ENCODE peak calls at places on chromosomes 11 and 22, in four cellular contexts. T is tibial nerve, H is BJ, Z is RWPE1. C is an unnamed sample.

GRCh38 chr11:66216911-66217310 is 51.5 kb upstream of the RAB1B start:
- DNase-seq in T (no peak), H (no peak), Z (no peak), C (no peak)

GRCh38 chr11:17405232-17406005 is 17.0 kb upstream of the KCNJ11 start:
- DNase-seq in T (no peak), H (no peak), Z (no peak), C (no peak)

GRCh38 chr22:22343603-22344276 is 99.2 kb downstream of the VPREB1 start:
- DNase-seq in T (no peak), H (no peak), Z (no peak), C (no peak)

GRCh38 chr11:23403210-23404185 is 543.2 kb upstream of the CCDC179 start:
- DNase-seq in T (no peak), H (no peak), Z (no peak), C (no peak)

GRCh38 chr11:14306481-14306880 is 52.5 kb downstream of the RRAS2 start:
- DNase-seq in T (no peak), H (no peak), Z (no peak), C (no peak)

GRCh38 chr11:132499661-132500060 is 1032.6 kb downstream of the OPCML start:
- DNase-seq in T (no peak), H (no peak), Z (no peak), C (no peak)

GRCh38 chr11:45806937-45807791 is 2.2 kb downstream of the SLC35C1 start:
- DNase-seq in T (no peak), H (no peak), Z (no peak), C (no peak)

GRCh38 chr11:88301478-88302140 is 35.9 kb downstream of the CTSC start:
- DNase-seq in T (no peak), H (peak), Z (no peak), C (no peak)

GRCh38 chr11:9003573-9004309 is at the start of gene NRIP3:
- DNase-seq in T (peak), H (no peak), Z (peak), C (peak)

GRCh38 chr11:61946894-61947293 is 3.3 kb upstream of the BEST1 start:
- DNase-seq in T (no peak), H (no peak), Z (no peak), C (no peak)

GRCh38 chr22:37273126-37273845 is 9.0 kb upstream of the CYTH4 start:
- DNase-seq in T (no peak), H (peak), Z (no peak), C (no peak)

GRCh38 chr22:36185828-36186624 is 15.6 kb downstream of the APOL4 start:
- DNase-seq in T (no peak), H (no peak), Z (no peak), C (no peak)

GRCh38 chr11:3738723-3739122 is 58.6 kb downstream of the NUP98 start:
- DNase-seq in T (no peak), H (no peak), Z (no peak), C (no peak)

GRCh38 chr11:115672999-115673411 is 168.8 kb upstream of the CADM1 start:
- DNase-seq in T (no peak), H (peak), Z (no peak), C (no peak)

GRCh38 chr11:70583781-70584218 is 185.5 kb downstream of the CTTN start:
- DNase-seq in T (no peak), H (no peak), Z (no peak), C (no peak)

GRCh38 chr11:121389651-121390050 is 62.5 kb upstream of the SORL1 start:
- DNase-seq in T (no peak), H (no peak), Z (no peak), C (peak)

GRCh38 chr11:121383726-121384125 is 68.4 kb upstream of the SORL1 start:
- DNase-seq in T (no peak), H (no peak), Z (no peak), C (no peak)

GRCh38 chr11:121385693-121386092 is 66.4 kb upstream of the SORL1 start:
- DNase-seq in T (no peak), H (no peak), Z (no peak), C (no peak)
- TF ChIP-seq CTCF in T (no peak), H (no peak), Z (no peak), C (no peak)

DNA sequence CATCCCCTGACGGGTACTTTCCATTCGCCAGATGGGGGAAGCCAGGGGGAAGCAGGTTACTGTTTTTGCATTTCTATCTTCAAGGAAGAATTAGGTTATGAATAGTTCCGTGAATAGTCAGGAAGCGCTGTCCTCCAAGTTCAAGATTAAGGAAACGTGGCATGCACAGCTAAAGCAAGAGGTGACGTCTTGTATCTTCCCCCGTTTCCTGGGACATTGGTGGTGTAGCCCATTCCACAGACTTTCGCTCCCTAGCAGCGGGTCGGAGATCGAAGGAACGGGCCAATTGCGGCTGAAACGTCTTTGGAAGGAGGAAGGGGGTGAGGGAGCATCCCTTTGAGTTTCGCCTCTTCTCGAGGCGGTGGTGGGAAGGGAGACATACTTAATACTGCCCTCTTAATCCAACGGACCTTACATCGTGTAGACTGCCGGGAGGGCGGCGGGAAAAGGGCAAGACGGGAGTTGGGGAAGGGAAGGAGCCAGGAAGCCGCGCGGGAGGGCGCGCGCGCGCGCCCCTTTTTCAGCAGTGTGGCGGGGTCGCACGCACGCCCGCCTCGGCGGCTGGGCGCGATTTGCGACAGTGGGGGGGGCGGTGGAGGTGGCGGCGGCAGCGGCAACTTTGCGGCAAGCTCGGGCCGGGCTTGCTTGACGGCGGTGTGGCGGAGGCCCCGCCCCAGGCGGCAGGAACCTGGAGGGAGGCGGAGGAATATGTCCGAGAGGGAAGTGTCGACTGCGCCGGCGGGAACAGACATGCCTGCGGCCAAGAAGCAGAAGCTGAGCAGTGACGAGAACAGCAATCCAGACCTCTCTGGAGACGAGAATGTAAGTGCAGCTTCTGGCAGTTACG is at the start of gene EED:
- DNase-seq in T (peak), H (peak), Z (peak), C (peak)
- TF ChIP-seq CTCF in T (no peak), H (no peak), Z (no peak), C (no peak)

GRCh38 chr11:64644348-64645242 is 53.6 kb downstream of the SLC22A12 start:
- DNase-seq in T (no peak), H (no peak), Z (no peak), C (no peak)
- TF ChIP-seq CTCF in T (no peak), H (no peak), Z (no peak), C (no peak)

GRCh38 chr22:41946360-41947180 is at the start of gene CENPM:
- DNase-seq in T (peak), H (peak), Z (peak), C (peak)
- TF ChIP-seq CTCF in T (peak), H (peak), Z (no peak), C (peak)

GRCh38 chr11:68341557-68342458 is 29.4 kb downstream of the LRP5 start:
- DNase-seq in T (no peak), H (no peak), Z (no peak), C (no peak)
- TF ChIP-seq CTCF in T (no peak), H (no peak), Z (no peak), C (no peak)

GRCh38 chr11:125064070-125064469 is 965 bp downstream of the SLC37A2 start:
- DNase-seq in T (no peak), H (no peak), Z (no peak), C (no peak)

GRCh38 chr11:125061237-125061636 is 1.9 kb upstream of the SLC37A2 start:
- DNase-seq in T (no peak), H (no peak), Z (no peak), C (no peak)

GRCh38 chr11:125063429-125064043 is 431 bp downstream of the SLC37A2 start:
- DNase-seq in T (no peak), H (no peak), Z (no peak), C (no peak)

GRCh38 chr11:125062196-125062930 is 742 bp upstream of the SLC37A2 start:
- DNase-seq in T (no peak), H (no peak), Z (peak), C (no peak)

GRCh38 chr11:125062931-125063428 is at the start of gene SLC37A2:
- DNase-seq in T (peak), H (peak), Z (peak), C (peak)
- TF ChIP-seq CTCF in T (peak), H (peak), Z (peak), C (no peak)

DNA sequence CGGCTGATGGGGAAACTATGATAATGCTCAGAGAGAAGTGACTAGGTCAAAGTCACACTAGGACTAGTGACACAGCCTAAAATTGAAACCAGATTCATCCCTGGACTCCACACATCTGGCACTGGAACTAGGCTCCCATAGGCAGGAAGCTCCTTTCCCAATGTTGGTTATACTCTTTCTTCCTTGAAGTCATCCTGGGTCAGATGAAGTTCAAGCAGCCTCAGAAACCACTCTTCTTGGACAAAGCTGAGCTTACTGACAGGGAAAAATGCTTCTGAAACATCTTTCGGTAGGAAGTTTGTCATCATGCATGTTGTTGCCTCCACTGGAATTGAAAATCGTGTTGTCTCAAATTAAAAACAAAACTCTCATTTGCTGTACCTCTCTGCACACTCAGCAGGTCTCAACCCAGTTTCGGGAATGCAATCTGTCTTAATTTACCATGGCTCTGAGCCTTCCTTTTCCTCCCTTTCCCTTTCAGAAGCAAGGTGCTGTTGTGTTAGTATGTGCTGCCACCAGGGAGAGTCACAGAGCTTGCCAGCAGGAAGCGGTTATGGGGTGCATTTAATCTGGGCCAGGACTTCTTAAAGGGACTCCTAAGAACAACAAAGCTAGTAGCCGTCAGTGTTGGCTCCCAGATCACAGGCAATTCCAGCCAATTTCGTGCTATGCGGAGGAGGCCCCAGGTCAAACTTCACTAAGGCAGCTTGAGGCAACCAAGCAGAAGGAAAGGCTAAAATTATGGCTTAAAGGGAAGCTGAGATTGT is 384.8 kb downstream of the TENM4 start:
- DNase-seq in T (no peak), H (peak), Z (no peak), C (no peak)
- TF ChIP-seq CTCF in T (no peak), H (peak), Z (no peak), C (no peak)

GRCh38 chr11:80165763-80166162 is 724.9 kb upstream of the TENM4 start:
- DNase-seq in T (no peak), H (no peak), Z (peak), C (no peak)
- TF ChIP-seq CTCF in T (no peak), H (no peak), Z (no peak), C (no peak)

DNA sequence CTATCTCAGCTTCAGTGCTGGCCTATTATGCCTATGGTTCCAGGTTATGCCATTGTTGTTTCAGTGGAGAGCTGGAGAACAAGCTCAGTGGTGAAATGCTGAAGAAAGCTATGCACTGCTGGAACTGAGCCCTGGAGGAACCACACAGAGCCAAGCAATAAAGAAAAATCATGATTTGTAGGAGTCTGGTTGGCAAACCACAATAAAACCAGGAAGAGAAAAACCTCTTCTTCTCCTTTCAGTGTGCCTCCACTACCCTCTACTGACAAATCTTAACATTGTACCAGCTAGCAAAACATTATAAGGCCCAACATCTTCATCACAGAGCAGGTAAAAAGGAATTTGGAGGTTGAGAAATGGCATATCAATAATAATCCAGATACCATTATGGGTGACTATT is 5.3 kb downstream of the OR51F2 start:
- DNase-seq in T (no peak), H (no peak), Z (no peak), C (no peak)
- TF ChIP-seq CTCF in T (no peak), H (no peak), Z (no peak), C (no peak)

GRCh38 chr11:47550288-47551052 is 2.5 kb downstream of the CELF1 start:
- DNase-seq in T (no peak), H (no peak), Z (no peak), C (no peak)

GRCh38 chr11:47552581-47553416 is at the start of gene CELF1:
- DNase-seq in T (peak), H (no peak), Z (peak), C (peak)

GRCh38 chr11:47553417-47553746 is 450 bp upstream of the CELF1 start:
- DNase-seq in T (peak), H (no peak), Z (no peak), C (no peak)

GRCh38 chr11:47552086-47552580 is 799 bp downstream of the CELF1 start:
- DNase-seq in T (no peak), H (no peak), Z (peak), C (peak)

DNA sequence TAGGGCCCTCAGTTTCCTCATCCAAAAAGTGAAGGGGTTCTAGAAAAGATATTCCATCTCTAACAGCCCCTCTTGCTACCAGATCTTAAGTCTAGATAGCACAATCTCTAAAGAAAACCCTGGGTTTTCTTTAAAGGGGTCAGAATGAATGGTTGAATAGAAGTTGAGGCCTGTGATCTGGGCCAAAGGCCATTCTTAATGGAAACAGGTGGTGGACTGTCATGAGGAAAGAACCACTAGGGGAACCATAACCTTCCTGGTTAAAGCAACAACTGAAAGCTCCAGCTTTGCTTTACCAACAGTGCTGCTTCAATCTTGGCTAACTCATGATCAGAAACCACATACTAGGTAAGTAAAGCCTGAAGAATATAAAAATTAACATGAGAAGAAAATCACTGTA is 1.8 kb downstream of the CELF1 start:
- DNase-seq in T (no peak), H (no peak), Z (no peak), C (no peak)
- TF ChIP-seq CTCF in T (no peak), H (peak), Z (peak), C (no peak)

C was measured in endothelial cell.